ENCODE peak calls at places on chromosomes 7 and 10, in eight cellular contexts. Z is transverse colon, G is PC-3, J is gastrocnemius medialis, L is GM23248, R is uterus, C is ascending aorta, P is adrenal gland. S is an unnamed sample. For H3K4me1, the result is how much of the 10 kb centered on the place peaks cover.

GRCh38 chr10:121592155-121592890 is 5.9 kb downstream of the FGFR2 start:
- DNase-seq in P (no peak), L (no peak), J (no peak), Z (no peak), R (no peak), G (no peak), C (no peak), S (no peak)

GRCh38 chr10:6039711-6040110 is 22.5 kb downstream of the IL2RA start:
- DNase-seq in R (no peak), J (no peak), L (no peak), Z (no peak), C (no peak), P (no peak), G (no peak), S (no peak)

GRCh38 chr7:151088856-151089699 is 2.8 kb downstream of the AGAP3 start:
- DNase-seq in C (peak), R (peak), P (peak), Z (peak), G (peak), L (peak), J (peak), S (no peak)

GRCh38 chr10:110430369-110431273 is 67.1 kb upstream of the DUSP5 start:
- DNase-seq in R (no peak), G (no peak), Z (peak), L (no peak), C (peak), J (no peak), P (no peak), S (no peak)

GRCh38 chr7:99893280-99893679 is 16.4 kb upstream of the OR2AE1 start:
- DNase-seq in C (no peak), L (no peak), R (no peak), J (no peak), P (no peak), Z (no peak), G (no peak), S (no peak)

GRCh38 chr10:44960098-44960480 is 487 bp downstream of the RASSF4 start:
- DNase-seq in G (no peak), Z (no peak), R (no peak), L (no peak), J (no peak), P (no peak), C (no peak), S (no peak)

GRCh38 chr10:100697070-100697469 is 48.3 kb upstream of the PAX2 start:
- DNase-seq in L (peak), C (no peak), G (peak), R (no peak), J (no peak), Z (no peak), P (peak), S (no peak)

GRCh38 chr10:75165684-75166622 is 44.6 kb upstream of the VDAC2 start:
- DNase-seq in J (no peak), Z (no peak), G (no peak), L (no peak), P (no peak), R (no peak), C (no peak), S (peak)

GRCh38 chr7:131554880-131555516 is 1.4 kb downstream of the PODXL start:
- DNase-seq in J (no peak), Z (no peak), G (no peak), C (no peak), L (no peak), P (no peak), R (no peak), S (no peak)
- H3K4me3 ChIP-seq in J (peak), Z (no peak), G (peak), C (no peak), L (peak), P (no peak), R (peak), S (peak)

DNA sequence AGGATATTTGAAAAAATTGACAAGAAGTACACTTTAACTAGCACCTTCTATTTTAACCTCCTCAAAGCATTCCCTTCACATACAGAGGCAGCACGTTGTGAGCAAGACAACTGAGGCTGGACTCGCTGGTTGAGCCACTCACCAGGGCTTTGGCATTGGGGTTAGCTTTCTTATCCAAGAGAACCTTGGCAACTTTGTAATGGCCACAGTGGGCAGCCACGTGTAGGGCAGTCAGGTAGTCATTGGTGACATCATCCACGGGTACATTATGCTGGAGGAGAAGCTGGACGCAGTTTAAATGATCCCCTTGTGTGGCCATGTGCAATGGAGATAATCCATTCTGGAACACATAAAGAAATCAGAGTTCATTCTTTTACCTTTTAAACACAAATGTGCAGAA is 181.8 kb downstream of the ANK3 start:
- DNase-seq in R (no peak), J (peak), L (no peak), P (no peak), Z (no peak), C (no peak), G (no peak), S (no peak)
- H3K4me1 ChIP-seq in R (under half), J (under half), L (under half), P (under half), Z (under half), C (under half), G (under half), S (under half)

GRCh38 chr7:33039257-33039904 is 23.2 kb downstream of the NT5C3A start:
- DNase-seq in P (no peak), Z (no peak), L (peak), C (no peak), G (no peak), R (no peak), J (no peak), S (peak)

GRCh38 chr7:33040803-33041516 is 21.6 kb downstream of the NT5C3A start:
- DNase-seq in P (peak), L (peak), J (peak), R (no peak), G (peak), Z (peak), C (no peak), S (peak)

GRCh38 chr7:33043434-33043833 is 19.1 kb downstream of the NT5C3A start:
- DNase-seq in C (no peak), P (no peak), G (no peak), R (no peak), Z (no peak), J (no peak), L (no peak), S (no peak)

GRCh38 chr7:33039905-33040292 is 22.7 kb downstream of the NT5C3A start:
- DNase-seq in L (peak), P (no peak), J (peak), Z (no peak), G (no peak), C (no peak), R (no peak), S (no peak)

GRCh38 chr7:33038639-33039038 is 23.9 kb downstream of the NT5C3A start:
- DNase-seq in J (no peak), C (no peak), P (no peak), R (no peak), G (no peak), Z (no peak), L (peak), S (no peak)
- H3K4me3 ChIP-seq in J (peak), C (peak), P (no peak), R (peak), G (no peak), Z (peak), L (peak), S (no peak)

GRCh38 chr10:50554995-50555568 is 68.7 kb downstream of the SGMS1 start:
- DNase-seq in G (peak), J (peak), Z (no peak), P (no peak), C (no peak), R (no peak), L (peak), S (no peak)
- H3K4me1 ChIP-seq in G (under half), J (half or more), Z (under half), P (under half), C (half or more), R (under half), L (half or more), S (under half)

GRCh38 chr7:88358881-88359280 is 52.2 kb upstream of the STEAP4 start:
- DNase-seq in Z (no peak), J (no peak), G (no peak), L (no peak), R (no peak), C (no peak), P (no peak), S (no peak)

GRCh38 chr7:88354999-88355398 is 48.3 kb upstream of the STEAP4 start:
- DNase-seq in L (no peak), G (no peak), C (no peak), P (no peak), J (no peak), R (no peak), Z (no peak), S (no peak)

GRCh38 chr7:88357295-88357694 is 50.6 kb upstream of the STEAP4 start:
- DNase-seq in G (peak), J (no peak), P (peak), Z (no peak), R (no peak), L (peak), C (no peak), S (no peak)

GRCh38 chr7:88358534-88358838 is 51.8 kb upstream of the STEAP4 start:
- DNase-seq in R (no peak), P (no peak), C (no peak), Z (no peak), J (no peak), L (no peak), G (no peak), S (no peak)

DNA sequence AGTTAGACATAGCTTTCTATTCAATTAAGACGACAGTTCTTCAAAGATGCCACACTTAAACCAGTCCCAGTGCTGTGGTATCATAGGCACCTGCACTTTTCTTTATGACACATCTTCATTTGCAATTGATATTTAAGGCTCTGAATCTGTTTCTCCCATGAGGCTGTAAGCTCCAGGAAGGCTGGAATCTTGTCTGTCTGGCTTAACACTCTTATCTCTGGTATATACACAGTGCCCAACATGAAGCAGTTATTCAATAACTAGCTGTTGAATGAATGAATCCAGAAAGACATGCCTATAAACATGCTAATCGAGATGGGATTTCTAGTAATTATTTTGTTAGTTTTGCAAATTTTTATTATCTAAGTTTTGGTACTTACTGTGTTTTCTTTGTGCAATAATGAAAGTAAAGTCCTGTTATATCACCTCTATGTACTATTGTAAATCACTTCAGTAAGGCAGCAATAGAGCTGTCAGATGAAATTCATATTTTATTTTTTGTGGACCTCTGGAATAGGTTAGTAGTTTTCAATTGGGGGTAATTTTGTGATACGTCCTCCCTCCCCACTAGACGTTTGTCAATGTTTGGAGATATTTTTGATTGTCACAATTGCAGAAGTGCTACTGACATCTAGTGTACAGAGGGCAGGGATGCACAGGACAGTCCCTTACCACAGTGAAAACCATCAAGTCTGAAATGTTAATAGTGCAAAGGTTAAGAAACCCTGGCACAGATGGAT is 51.3 kb upstream of the STEAP4 start:
- DNase-seq in P (peak), R (no peak), L (peak), C (no peak), G (peak), J (no peak), Z (no peak), S (peak)
- H3K4me3 ChIP-seq in P (no peak), R (no peak), L (no peak), C (no peak), G (peak), J (no peak), Z (no peak), S (no peak)

GRCh38 chr7:104054362-104054761 is 64.9 kb upstream of the RELN start:
- DNase-seq in C (no peak), R (no peak), G (no peak), P (no peak), J (no peak), Z (no peak), L (no peak), S (no peak)
- H3K4me1 ChIP-seq in C (under half), R (under half), G (under half), P (under half), J (under half), Z (under half), L (under half), S (under half)

GRCh38 chr10:613217-613616 is 76.3 kb downstream of the DIP2C start:
- DNase-seq in L (no peak), P (no peak), G (peak), Z (peak), C (no peak), J (no peak), R (no peak), S (no peak)
- H3K4me3 ChIP-seq in L (no peak), P (no peak), G (no peak), Z (no peak), C (no peak), J (no peak), R (no peak), S (no peak)

GRCh38 chr7:1027285-1028043 is 16.9 kb upstream of the GPR146 start:
- DNase-seq in C (no peak), J (no peak), P (no peak), Z (no peak), G (peak), R (peak), L (peak), S (no peak)
- H3K4me1 ChIP-seq in C (under half), J (under half), P (under half), Z (under half), G (under half), R (under half), L (under half), S (under half)

S was measured in CD4-positive, alpha-beta memory T cell.